ENCODE peak calls at places on chromosome 21, in six cellular contexts. L, N, Z, P, K and A are unnamed samples.

GRCh38 chr21:26405735-26406361 is 167.2 kb downstream of the CYYR1 start:
- DNase-seq in L (peak; percentile 82), N (no peak), Z (peak; percentile 34), P (no peak), K (peak; percentile 13), A (peak; percentile 58)

GRCh38 chr21:45831991-45832740 is 149.4 kb upstream of the COL6A1 start:
- DNase-seq in L (no peak), N (no peak), Z (no peak), P (peak; percentile 19), K (no peak), A (no peak)

GRCh38 chr21:46295177-46295711 is 9.1 kb downstream of the YBEY start:
- DNase-seq in L (peak; percentile 93), N (no peak), Z (peak; percentile 22), P (no peak), K (no peak), A (peak; percentile 62)

GRCh38 chr21:39020751-39021474 is 162.3 kb downstream of the PSMG1 start:
- DNase-seq in L (peak; percentile 87), N (no peak), Z (no peak), P (no peak), K (no peak), A (peak; percentile 91)

GRCh38 chr21:32364387-32364786 is 28.4 kb downstream of the URB1 start:
- DNase-seq in L (no peak), N (peak; percentile 35), Z (no peak), P (no peak), K (peak; percentile 50), A (no peak)

GRCh38 chr21:36706482-36706852 is 7.6 kb downstream of the SIM2 start:
- DNase-seq in L (no peak), N (peak; percentile 15), Z (no peak), P (no peak), K (no peak), A (peak; percentile 8)

GRCh38 chr21:33039542-33039941 is 13.8 kb downstream of the OLIG2 start:
- DNase-seq in L (no peak), N (no peak), Z (peak; percentile 45), P (no peak), K (peak; percentile 97), A (no peak)

GRCh38 chr21:35461700-35462099 is 412.6 kb upstream of the RUNX1 start:
- DNase-seq in L (no peak), N (no peak), Z (no peak), P (no peak), K (no peak), A (no peak)

GRCh38 chr21:35396655-35397054 is 347.6 kb upstream of the RUNX1 start:
- DNase-seq in L (no peak), N (no peak), Z (no peak), P (no peak), K (no peak), A (no peak)

GRCh38 chr21:41631564-41632461 is 123.9 kb upstream of the TMPRSS2 start:
- DNase-seq in L (peak; percentile 67), N (no peak), Z (no peak), P (no peak), K (no peak), A (peak; percentile 62)

GRCh38 chr21:44710294-44710665 is 1.1 kb downstream of the TSPEAR start:
- DNase-seq in L (no peak), N (no peak), Z (peak; percentile 40), P (no peak), K (no peak), A (no peak)

GRCh38 chr21:25999935-26000582 is 170.5 kb downstream of the APP start:
- DNase-seq in L (no peak), N (no peak), Z (peak; percentile 44), P (peak; percentile 36), K (no peak), A (no peak)

GRCh38 chr21:25756190-25756932 is 21.6 kb downstream of the GABPA start:
- DNase-seq in L (no peak), N (no peak), Z (no peak), P (no peak), K (no peak), A (no peak)

GRCh38 chr21:36980280-36981048 is 14.0 kb upstream of the HLCS start:
- DNase-seq in L (peak; percentile 39), N (peak; percentile 54), Z (peak; percentile 65), P (peak; percentile 40), K (no peak), A (no peak)

GRCh38 chr21:36839735-36840134 is 126.7 kb downstream of the HLCS start:
- DNase-seq in L (no peak), N (no peak), Z (no peak), P (no peak), K (no peak), A (no peak)

GRCh38 chr21:45033791-45034555 is 40.4 kb upstream of the ADARB1 start:
- DNase-seq in L (peak; percentile 89), N (no peak), Z (no peak), P (no peak), K (no peak), A (peak; percentile 94)

GRCh38 chr21:27759091-27759659 is 792.3 kb upstream of the ADAMTS5 start:
- DNase-seq in L (no peak), N (peak; percentile 69), Z (peak; percentile 54), P (no peak), K (peak; percentile 44), A (no peak)

GRCh38 chr21:14523234-14523633 is 22.9 kb downstream of the SAMSN1 start:
- DNase-seq in L (no peak), N (no peak), Z (no peak), P (peak; percentile 64), K (no peak), A (no peak)

GRCh38 chr21:44872568-44873355 is 728 bp downstream of the PTTG1IP start:
- DNase-seq in L (peak; percentile 71), N (no peak), Z (peak; percentile 38), P (no peak), K (peak; percentile 16), A (peak; percentile 83)

GRCh38 chr21:17613242-17613676 is 558 bp upstream of the BTG3 start:
- DNase-seq in L (peak; percentile 22), N (no peak), Z (no peak), P (no peak), K (peak; percentile 42), A (peak; percentile 42)

GRCh38 chr21:45464309-45464708 is 59.3 kb downstream of the COL18A1 start:
- DNase-seq in L (no peak), N (no peak), Z (no peak), P (no peak), K (no peak), A (no peak)